ENCODE peak calls at places on chromosomes 6 and 20, in eight cellular contexts. X, J, L, Z, R, O, S and U are unnamed samples.
A peak's percentile ranks its signal among the peaks of the same experiment; 100 is the strongest.

GRCh38 chr20:58623579-58624473 is 27.3 kb upstream of the STX16 start:
- DNase-seq in X (peak; percentile 97), R (no peak), L (no peak), Z (no peak), S (peak; percentile 79), J (peak; percentile 96), O (peak; percentile 91), U (peak; percentile 97)

GRCh38 chr6:33714385-33715040 is 3.0 kb upstream of the UQCC2 start:
- DNase-seq in S (no peak), X (no peak), O (no peak), L (peak; percentile 25), J (no peak), R (no peak), Z (no peak), U (no peak)

GRCh38 chr6:52749546-52750152 is 13.6 kb downstream of the GSTA2 start:
- DNase-seq in Z (no peak), R (no peak), X (peak; percentile 12), O (no peak), L (no peak), J (no peak), S (no peak), U (no peak)

GRCh38 chr6:2505624-2506023 is 245.1 kb downstream of the MYLK4 start:
- DNase-seq in X (no peak), R (no peak), L (peak; percentile 9), J (no peak), O (peak; percentile 69), S (no peak), Z (no peak), U (no peak)

GRCh38 chr20:3987296-3987695 is 28.1 kb downstream of the RNF24 start:
- DNase-seq in L (no peak), X (no peak), R (no peak), Z (no peak), J (no peak), S (no peak), O (no peak), U (no peak)

GRCh38 chr20:4242376-4242775 is 227.0 kb upstream of the RNF24 start:
- DNase-seq in O (no peak), R (no peak), Z (no peak), J (no peak), L (no peak), S (no peak), X (no peak), U (no peak)

GRCh38 chr20:48632017-48632824 is 195.6 kb downstream of the PREX1 start:
- DNase-seq in R (no peak), L (no peak), S (no peak), Z (no peak), J (no peak), O (no peak), X (no peak), U (no peak)

GRCh38 chr6:130943738-130944137 is 116.5 kb downstream of the SMLR1 start:
- DNase-seq in L (no peak), J (no peak), O (no peak), S (no peak), X (no peak), R (peak; percentile 48), Z (no peak), U (no peak)

GRCh38 chr6:29603456-29603855 is 18.5 kb downstream of the OR2H2 start:
- DNase-seq in J (no peak), S (no peak), L (no peak), R (no peak), X (no peak), O (no peak), Z (no peak), U (no peak)

GRCh38 chr6:106356382-106356781 is 4.1 kb upstream of the CRYBG1 start:
- DNase-seq in R (no peak), X (no peak), O (no peak), J (no peak), S (no peak), L (no peak), Z (no peak), U (no peak)

GRCh38 chr6:127300411-127300810 is 33.7 kb downstream of the RNF146 start:
- DNase-seq in O (peak; percentile 2), S (no peak), R (no peak), L (no peak), J (peak; percentile 16), Z (no peak), X (peak; percentile 53), U (peak; percentile 63)

GRCh38 chr20:22490287-22491187 is 93.8 kb downstream of the FOXA2 start:
- DNase-seq in L (no peak), O (peak; percentile 28), Z (no peak), J (peak; percentile 60), X (peak; percentile 45), R (no peak), S (peak; percentile 25), U (no peak)

GRCh38 chr6:85864453-85865401 is 222.0 kb upstream of the SYNCRIP start:
- DNase-seq in Z (no peak), X (peak; percentile 64), S (no peak), J (no peak), L (no peak), O (no peak), R (no peak), U (peak; percentile 25)

GRCh38 chr6:158408552-158409130 is 96.4 kb downstream of the TULP4 start:
- DNase-seq in O (peak; percentile 18), J (no peak), Z (peak; percentile 7), R (peak; percentile 76), S (peak; percentile 76), X (peak; percentile 9), L (no peak), U (no peak)

GRCh38 chr6:33321227-33321626 is 3.7 kb upstream of the ZBTB22 start:
- DNase-seq in O (no peak), R (no peak), L (no peak), J (no peak), X (no peak), Z (no peak), S (no peak), U (no peak)

GRCh38 chr6:153150400-153150766 is 19.3 kb upstream of the RGS17 start:
- DNase-seq in S (no peak), J (no peak), X (no peak), R (no peak), Z (no peak), O (no peak), L (no peak), U (no peak)

GRCh38 chr6:140537834-140538680 is 1163.6 kb upstream of the CITED2 start:
- DNase-seq in S (no peak), J (peak; percentile 92), O (peak; percentile 76), L (no peak), R (no peak), X (peak; percentile 90), Z (no peak), U (peak; percentile 21)

GRCh38 chr6:72219536-72219935 is 333.2 kb downstream of the RIMS1 start:
- DNase-seq in J (no peak), L (no peak), O (no peak), R (no peak), X (no peak), Z (no peak), S (no peak), U (no peak)

GRCh38 chr20:62835931-62836861 is 19.3 kb downstream of the COL9A3 start:
- DNase-seq in O (no peak), J (no peak), S (no peak), Z (no peak), X (peak; percentile 46), R (no peak), L (no peak), U (peak; percentile 98)

GRCh38 chr6:20340459-20340858 is 61.2 kb upstream of the E2F3 start:
- DNase-seq in S (no peak), Z (no peak), L (no peak), O (no peak), X (no peak), R (no peak), J (no peak), U (no peak)

GRCh38 chr6:33702345-33702977 is 9.0 kb downstream of the UQCC2 start:
- DNase-seq in J (peak; percentile 17), S (peak; percentile 14), O (no peak), Z (no peak), L (peak; percentile 49), X (peak; percentile 70), R (no peak), U (peak; percentile 80)

GRCh38 chr6:161406633-161407032 is 132.8 kb upstream of the AGPAT4 start:
- DNase-seq in O (no peak), R (no peak), X (peak; percentile 99), J (peak; percentile 95), L (no peak), S (no peak), Z (no peak), U (peak; percentile 61)

GRCh38 chr6:157143171-157143884 is 180.0 kb downstream of the TMEM242 start:
- DNase-seq in Z (no peak), R (no peak), X (peak; percentile 50), O (no peak), L (no peak), J (peak; percentile 8), S (peak; percentile 69), U (peak; percentile 19)

GRCh38 chr20:17228624-17229061 is 1.8 kb downstream of the PCSK2 start:
- DNase-seq in S (no peak), L (no peak), R (peak; percentile 29), Z (no peak), J (no peak), X (no peak), O (peak; percentile 72), U (no peak)